ENCODE peak calls at places on chromosomes 2 and 18, in seven cellular contexts. One of them, this sample, is unnamed.

GRCh38 chr18:5941869-5942268 is 46.5 kb upstream of the TMEM200C start:
- DNase-seq in HS-5: no peak
- DNase-seq in stimulated activated CD8-positive, alpha-beta memory T cell treated with anti-CD3 and anti-CD28 coated beads, Interleukin-12 subunit alpha, Interleukin-12 subunit beta, amount 100 ng/mL, for 1 hour: no peak
- DNase-seq in amygdala: no peak
- DNase-seq in GM10248: no peak
- DNase-seq in Calu3: no peak
- DNase-seq in adrenal gland: no peak
- DNase-seq in this sample: no peak

GRCh38 chr2:124254621-124255020 is 229.5 kb downstream of the CNTNAP5 start:
- DNase-seq in GM10248: no peak
- DNase-seq in HS-5: peak; percentile 81
- DNase-seq in Calu3: no peak
- DNase-seq in adrenal gland: no peak
- DNase-seq in stimulated activated CD8-positive, alpha-beta memory T cell treated with anti-CD3 and anti-CD28 coated beads, Interleukin-12 subunit alpha, Interleukin-12 subunit beta, amount 100 ng/mL, for 1 hour: no peak
- DNase-seq in amygdala: no peak
- DNase-seq in this sample: no peak

GRCh38 chr2:171244466-171244969 is 83.8 kb upstream of the TLK1 start:
- DNase-seq in HS-5: peak; percentile 39
- DNase-seq in Calu3: no peak
- DNase-seq in adrenal gland: no peak
- DNase-seq in amygdala: no peak
- DNase-seq in stimulated activated CD8-positive, alpha-beta memory T cell treated with anti-CD3 and anti-CD28 coated beads, Interleukin-12 subunit alpha, Interleukin-12 subunit beta, amount 100 ng/mL, for 1 hour: no peak
- DNase-seq in GM10248: no peak
- DNase-seq in this sample: no peak

GRCh38 chr2:120287183-120288015 is 34.7 kb downstream of the RALB start:
- DNase-seq in GM10248: peak; percentile 75
- DNase-seq in stimulated activated CD8-positive, alpha-beta memory T cell treated with anti-CD3 and anti-CD28 coated beads, Interleukin-12 subunit alpha, Interleukin-12 subunit beta, amount 100 ng/mL, for 1 hour: no peak
- DNase-seq in Calu3: peak; percentile 41
- DNase-seq in adrenal gland: peak; percentile 63
- DNase-seq in HS-5: peak; percentile 92
- DNase-seq in amygdala: no peak
- DNase-seq in this sample: no peak

GRCh38 chr2:8719528-8719927 is 37.7 kb downstream of the ID2 start:
- DNase-seq in amygdala: no peak
- DNase-seq in Calu3: no peak
- DNase-seq in GM10248: no peak
- DNase-seq in stimulated activated CD8-positive, alpha-beta memory T cell treated with anti-CD3 and anti-CD28 coated beads, Interleukin-12 subunit alpha, Interleukin-12 subunit beta, amount 100 ng/mL, for 1 hour: no peak
- DNase-seq in adrenal gland: no peak
- DNase-seq in HS-5: no peak
- DNase-seq in this sample: no peak

GRCh38 chr2:235494716-235495372 is 1.0 kb downstream of the AGAP1 start:
- DNase-seq in amygdala: no peak
- DNase-seq in adrenal gland: peak; percentile 59
- DNase-seq in stimulated activated CD8-positive, alpha-beta memory T cell treated with anti-CD3 and anti-CD28 coated beads, Interleukin-12 subunit alpha, Interleukin-12 subunit beta, amount 100 ng/mL, for 1 hour: no peak
- DNase-seq in HS-5: no peak
- DNase-seq in GM10248: no peak
- DNase-seq in Calu3: peak; percentile 51
- DNase-seq in this sample: peak; percentile 30

GRCh38 chr2:238127165-238128060 is 11.1 kb upstream of the KLHL30 start:
- DNase-seq in Calu3: peak; percentile 57
- DNase-seq in GM10248: no peak
- DNase-seq in HS-5: no peak
- DNase-seq in amygdala: no peak
- DNase-seq in stimulated activated CD8-positive, alpha-beta memory T cell treated with anti-CD3 and anti-CD28 coated beads, Interleukin-12 subunit alpha, Interleukin-12 subunit beta, amount 100 ng/mL, for 1 hour: no peak
- DNase-seq in adrenal gland: no peak
- DNase-seq in this sample: no peak

GRCh38 chr2:132909427-132909826 is 239.4 kb upstream of the LYPD1 start:
- DNase-seq in HS-5: peak; percentile 61
- DNase-seq in GM10248: no peak
- DNase-seq in Calu3: no peak
- DNase-seq in stimulated activated CD8-positive, alpha-beta memory T cell treated with anti-CD3 and anti-CD28 coated beads, Interleukin-12 subunit alpha, Interleukin-12 subunit beta, amount 100 ng/mL, for 1 hour: no peak
- DNase-seq in adrenal gland: no peak
- DNase-seq in amygdala: no peak
- DNase-seq in this sample: no peak

GRCh38 chr2:7572460-7572859 is 655.2 kb downstream of the RNF144A start:
- DNase-seq in HS-5: no peak
- DNase-seq in GM10248: no peak
- DNase-seq in Calu3: no peak
- DNase-seq in adrenal gland: no peak
- DNase-seq in amygdala: no peak
- DNase-seq in stimulated activated CD8-positive, alpha-beta memory T cell treated with anti-CD3 and anti-CD28 coated beads, Interleukin-12 subunit alpha, Interleukin-12 subunit beta, amount 100 ng/mL, for 1 hour: no peak
- DNase-seq in this sample: no peak

GRCh38 chr18:57547260-57547659 is 39.2 kb downstream of the FECH start:
- DNase-seq in stimulated activated CD8-positive, alpha-beta memory T cell treated with anti-CD3 and anti-CD28 coated beads, Interleukin-12 subunit alpha, Interleukin-12 subunit beta, amount 100 ng/mL, for 1 hour: no peak
- DNase-seq in amygdala: no peak
- DNase-seq in HS-5: no peak
- DNase-seq in adrenal gland: no peak
- DNase-seq in GM10248: no peak
- DNase-seq in Calu3: no peak
- DNase-seq in this sample: no peak

GRCh38 chr2:120442923-120443571 is 97.1 kb downstream of the INHBB start:
- DNase-seq in stimulated activated CD8-positive, alpha-beta memory T cell treated with anti-CD3 and anti-CD28 coated beads, Interleukin-12 subunit alpha, Interleukin-12 subunit beta, amount 100 ng/mL, for 1 hour: no peak
- DNase-seq in HS-5: no peak
- DNase-seq in adrenal gland: no peak
- DNase-seq in GM10248: no peak
- DNase-seq in Calu3: peak; percentile 91
- DNase-seq in amygdala: no peak
- DNase-seq in this sample: no peak

GRCh38 chr2:74552914-74553811 is 579 bp downstream of the LOXL3 start:
- DNase-seq in adrenal gland: peak; percentile 55
- DNase-seq in amygdala: no peak
- DNase-seq in GM10248: peak; percentile 61
- DNase-seq in HS-5: no peak
- DNase-seq in stimulated activated CD8-positive, alpha-beta memory T cell treated with anti-CD3 and anti-CD28 coated beads, Interleukin-12 subunit alpha, Interleukin-12 subunit beta, amount 100 ng/mL, for 1 hour: no peak
- DNase-seq in Calu3: no peak
- DNase-seq in this sample: no peak

GRCh38 chr2:150475479-150476212 is 11.8 kb downstream of the RND3 start:
- DNase-seq in Calu3: no peak
- DNase-seq in GM10248: no peak
- DNase-seq in HS-5: no peak
- DNase-seq in stimulated activated CD8-positive, alpha-beta memory T cell treated with anti-CD3 and anti-CD28 coated beads, Interleukin-12 subunit alpha, Interleukin-12 subunit beta, amount 100 ng/mL, for 1 hour: no peak
- DNase-seq in adrenal gland: no peak
- DNase-seq in amygdala: no peak
- DNase-seq in this sample: no peak

GRCh38 chr18:23036611-23037259 is 98.5 kb upstream of the CABLES1 start:
- DNase-seq in amygdala: no peak
- DNase-seq in GM10248: no peak
- DNase-seq in Calu3: no peak
- DNase-seq in adrenal gland: no peak
- DNase-seq in HS-5: no peak
- DNase-seq in stimulated activated CD8-positive, alpha-beta memory T cell treated with anti-CD3 and anti-CD28 coated beads, Interleukin-12 subunit alpha, Interleukin-12 subunit beta, amount 100 ng/mL, for 1 hour: no peak
- DNase-seq in this sample: no peak

GRCh38 chr18:65415167-65415566 is 335.6 kb upstream of the CDH7 start:
- DNase-seq in adrenal gland: no peak
- DNase-seq in stimulated activated CD8-positive, alpha-beta memory T cell treated with anti-CD3 and anti-CD28 coated beads, Interleukin-12 subunit alpha, Interleukin-12 subunit beta, amount 100 ng/mL, for 1 hour: no peak
- DNase-seq in amygdala: no peak
- DNase-seq in Calu3: no peak
- DNase-seq in HS-5: no peak
- DNase-seq in GM10248: no peak
- DNase-seq in this sample: no peak

GRCh38 chr2:27920148-27920885 is 29.8 kb downstream of the BABAM2 start:
- DNase-seq in GM10248: no peak
- DNase-seq in Calu3: peak; percentile 14
- DNase-seq in amygdala: no peak
- DNase-seq in adrenal gland: no peak
- DNase-seq in HS-5: no peak
- DNase-seq in stimulated activated CD8-positive, alpha-beta memory T cell treated with anti-CD3 and anti-CD28 coated beads, Interleukin-12 subunit alpha, Interleukin-12 subunit beta, amount 100 ng/mL, for 1 hour: no peak
- DNase-seq in this sample: no peak

GRCh38 chr18:47413327-47413726 is 161.9 kb upstream of the SKOR2 start:
- DNase-seq in adrenal gland: no peak
- DNase-seq in stimulated activated CD8-positive, alpha-beta memory T cell treated with anti-CD3 and anti-CD28 coated beads, Interleukin-12 subunit alpha, Interleukin-12 subunit beta, amount 100 ng/mL, for 1 hour: no peak
- DNase-seq in Calu3: no peak
- DNase-seq in amygdala: no peak
- DNase-seq in HS-5: no peak
- DNase-seq in GM10248: no peak
- DNase-seq in this sample: no peak

GRCh38 chr18:47075098-47075883 is 39.9 kb upstream of the ELOA2 start:
- DNase-seq in GM10248: no peak
- DNase-seq in HS-5: no peak
- DNase-seq in amygdala: no peak
- DNase-seq in stimulated activated CD8-positive, alpha-beta memory T cell treated with anti-CD3 and anti-CD28 coated beads, Interleukin-12 subunit alpha, Interleukin-12 subunit beta, amount 100 ng/mL, for 1 hour: no peak
- DNase-seq in Calu3: peak; percentile 31
- DNase-seq in adrenal gland: no peak
- DNase-seq in this sample: no peak